ENCODE peak calls at places on chromosome 20, in ten cellular contexts. N is CD8-positive, alpha-beta T cell; Z is thoracic aorta; T is tibial artery; V is adrenal gland; X is A549; A is Peyer's patch; R is left ventricle myocardium inferior; C is heart left ventricle; G is heart right ventricle. J is an unnamed sample.

GRCh38 chr20:9576695-9577094 is 62.3 kb downstream of the LAMP5 start:
- DNase-seq in N (no peak), Z (no peak), T (no peak), V (no peak), X (no peak), A (no peak), R (no peak), C (no peak), G (no peak), J (no peak)

GRCh38 chr20:37436527-37436926 is 84.5 kb upstream of the NNAT start:
- DNase-seq in N (no peak), Z (no peak), T (no peak), V (no peak), X (no peak), A (no peak), R (no peak), C (no peak), G (no peak), J (no peak)

GRCh38 chr20:23245553-23246128 is 105.0 kb upstream of the NXT1 start:
- DNase-seq in N (no peak), Z (no peak), T (peak; percentile 77), V (peak; percentile 69), X (peak; percentile 65), A (no peak), R (peak; percentile 72), C (peak; percentile 69), G (peak; percentile 73), J (no peak)

GRCh38 chr20:48754269-48754668 is 73.5 kb downstream of the PREX1 start:
- DNase-seq in N (no peak), Z (no peak), T (no peak), V (no peak), X (no peak), A (no peak), R (no peak), C (no peak), G (no peak), J (peak; percentile 71)

GRCh38 chr20:57600324-57601210 is 19.7 kb downstream of the ZBP1 start:
- DNase-seq in N (no peak), Z (no peak), T (no peak), V (no peak), X (peak; percentile 23), A (no peak), R (no peak), C (no peak), G (no peak), J (no peak)

GRCh38 chr20:60999256-60999655 is 252.8 kb upstream of the CDH4 start:
- DNase-seq in N (no peak), Z (no peak), T (no peak), V (no peak), X (no peak), A (no peak), R (no peak), C (no peak), G (no peak), J (no peak)

GRCh38 chr20:805713-806112 is 27.8 kb upstream of the FAM110A start:
- DNase-seq in N (no peak), Z (no peak), T (no peak), V (no peak), X (peak; percentile 59), A (no peak), R (no peak), C (no peak), G (no peak), J (peak; percentile 41)

GRCh38 chr20:62800314-62801259 is 4.0 kb upstream of the OGFR start:
- DNase-seq in N (no peak), Z (no peak), T (no peak), V (no peak), X (no peak), A (no peak), R (no peak), C (no peak), G (no peak), J (no peak)

DNA sequence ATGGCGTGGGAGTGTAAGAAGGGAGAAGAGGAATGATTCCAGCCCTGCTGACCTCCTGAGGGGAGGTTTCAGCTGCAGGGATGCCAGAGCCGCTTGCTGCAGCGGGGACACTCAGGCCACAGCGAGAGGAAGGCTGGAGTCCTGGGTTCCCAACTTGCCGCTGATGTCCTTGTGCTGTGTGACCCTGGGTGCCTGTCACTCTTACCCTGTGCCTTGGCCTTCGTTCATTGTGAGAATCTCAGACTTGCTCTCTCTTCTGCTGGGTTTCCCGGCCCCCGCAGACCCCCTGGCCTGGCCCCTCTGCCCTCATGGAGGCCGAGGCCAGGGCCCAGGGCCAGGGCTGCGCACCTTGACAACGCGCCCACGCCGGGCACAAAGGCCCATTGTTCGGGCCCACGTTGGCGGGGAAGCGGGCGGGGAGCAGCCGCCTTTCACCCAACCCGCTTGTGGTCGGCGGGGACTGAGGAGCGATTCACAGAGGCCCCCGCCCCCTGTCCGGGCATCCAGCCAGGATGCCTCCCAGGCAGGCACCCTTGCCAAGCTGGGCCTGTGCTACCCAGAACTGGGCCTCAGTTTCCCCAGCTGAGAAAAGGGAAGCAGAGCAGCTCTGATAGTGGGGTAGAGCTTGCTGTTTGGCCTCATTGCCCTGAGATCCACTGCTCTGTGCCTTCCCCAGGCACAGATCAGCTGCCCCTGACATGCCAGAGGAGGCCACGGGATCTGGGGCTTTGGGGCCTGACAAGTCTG is 52.4 kb downstream of the CEBPB start:
- DNase-seq in N (no peak), Z (no peak), T (no peak), V (no peak), X (no peak), A (no peak), R (no peak), C (no peak), G (no peak), J (peak; percentile 95)
- H3K27ac ChIP-seq in N (no peak overlapping the region), Z (no peak overlapping the region), T (no peak overlapping the region), V (no peak overlapping the region), X (no peak overlapping the region), A (no peak overlapping the region), R (no peak overlapping the region), C (no peak overlapping the region), G (no peak overlapping the region), J (peak overlapping the region; percentile 10)

GRCh38 chr20:40965671-40966070 is 63.0 kb upstream of the TOP1 start:
- DNase-seq in N (peak; percentile 5), Z (no peak), T (no peak), V (no peak), X (no peak), A (no peak), R (no peak), C (no peak), G (no peak), J (no peak)

GRCh38 chr20:40962733-40963504 is 65.7 kb upstream of the TOP1 start:
- DNase-seq in N (peak; percentile 86), Z (no peak), T (peak; percentile 77), V (peak; percentile 72), X (peak; percentile 63), A (peak; percentile 52), R (peak; percentile 59), C (peak; percentile 60), G (peak; percentile 65), J (peak; percentile 89)

GRCh38 chr20:40961176-40961575 is 67.4 kb upstream of the TOP1 start:
- DNase-seq in N (peak; percentile 42), Z (no peak), T (peak; percentile 25), V (no peak), X (no peak), A (no peak), R (no peak), C (no peak), G (no peak), J (no peak)

GRCh38 chr20:40961686-40962640 is 66.7 kb upstream of the TOP1 start:
- DNase-seq in N (peak; percentile 45), Z (no peak), T (peak; percentile 46), V (no peak), X (no peak), A (peak; percentile 10), R (no peak), C (no peak), G (no peak), J (no peak)

DNA sequence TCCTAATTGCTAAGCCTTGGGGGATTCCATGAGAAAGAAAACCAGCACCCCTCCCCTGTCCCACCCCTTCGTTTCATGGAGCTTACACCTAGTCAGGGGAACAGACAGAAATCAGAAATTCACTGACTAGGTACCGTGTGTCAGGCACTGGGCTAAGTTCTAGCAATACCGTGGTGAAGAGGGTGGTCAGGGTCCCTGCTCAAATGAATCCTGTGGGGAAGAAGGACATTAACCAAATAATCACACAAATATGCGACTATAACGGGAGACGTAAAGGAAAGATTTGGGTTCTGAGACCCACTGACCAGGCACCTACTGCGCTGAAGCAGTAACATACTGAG is 65.1 kb upstream of the TOP1 start:
- DNase-seq in N (no peak), Z (no peak), T (peak; percentile 23), V (no peak), X (no peak), A (peak; percentile 6), R (no peak), C (no peak), G (no peak), J (no peak)
- H3K4me1 ChIP-seq in N (peaks cover 16% of the 10 kb centered on the region), Z (peaks cover 4% of the 10 kb centered on the region), T (peaks cover 13% of the 10 kb centered on the region), V (no peaks in the 10 kb centered on the region), X (no peaks in the 10 kb centered on the region), A (no peaks in the 10 kb centered on the region), R (peaks cover 4% of the 10 kb centered on the region), C (no peaks in the 10 kb centered on the region), G (no peaks in the 10 kb centered on the region), J (no peaks in the 10 kb centered on the region)

GRCh38 chr20:32487381-32487780 is 97.8 kb downstream of the NOL4L start:
- DNase-seq in N (no peak), Z (no peak), T (no peak), V (peak; percentile 7), X (no peak), A (no peak), R (no peak), C (peak; percentile 7), G (no peak), J (no peak)

GRCh38 chr20:32483351-32484220 is 101.5 kb downstream of the NOL4L start:
- DNase-seq in N (peak; percentile 76), Z (no peak), T (no peak), V (peak; percentile 66), X (peak; percentile 84), A (peak; percentile 31), R (peak; percentile 60), C (peak; percentile 71), G (peak; percentile 58), J (peak; percentile 66)

GRCh38 chr20:32485126-32485769 is 99.9 kb downstream of the NOL4L start:
- DNase-seq in N (peak; percentile 86), Z (peak; percentile 41), T (peak; percentile 82), V (peak; percentile 84), X (peak; percentile 85), A (peak; percentile 83), R (peak; percentile 77), C (peak; percentile 62), G (peak; percentile 78), J (peak; percentile 83)

GRCh38 chr20:32484221-32485125 is 100.7 kb downstream of the NOL4L start:
- DNase-seq in N (no peak), Z (no peak), T (no peak), V (no peak), X (peak; percentile 52), A (peak; percentile 32), R (peak; percentile 36), C (peak; percentile 51), G (no peak), J (peak; percentile 49)

GRCh38 chr20:32485770-32486248 is 99.3 kb downstream of the NOL4L start:
- DNase-seq in N (no peak), Z (no peak), T (no peak), V (no peak), X (no peak), A (no peak), R (no peak), C (no peak), G (no peak), J (no peak)
- H3K27ac ChIP-seq in N (peak overlapping the region; percentile 46), Z (no peak overlapping the region), T (no peak overlapping the region), V (peak overlapping the region; percentile 80), X (no peak overlapping the region), A (peak overlapping the region; percentile 95), R (peak overlapping the region; percentile 88), C (no peak overlapping the region), G (peak overlapping the region; percentile 84), J (no peak overlapping the region)

DNA sequence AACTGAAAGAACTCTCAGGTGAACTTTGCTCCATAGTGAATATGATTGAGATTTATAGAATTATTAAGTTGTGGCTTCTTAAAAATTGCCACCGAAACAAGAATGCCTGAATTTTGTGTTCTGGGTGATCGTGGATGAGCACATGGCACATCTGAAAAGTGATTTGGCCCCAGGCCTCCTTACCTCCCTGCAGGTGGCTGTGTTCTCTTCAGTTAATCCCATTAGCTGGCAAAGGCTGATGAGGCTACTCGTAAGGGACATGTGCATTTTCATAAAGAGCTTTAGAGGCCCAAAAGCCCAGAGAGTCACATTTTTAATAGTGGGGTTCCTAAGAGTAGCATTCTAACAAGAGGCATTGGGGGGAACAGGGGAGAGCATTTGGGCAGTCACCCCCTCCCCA is 22.6 kb downstream of the GNAS start:
- DNase-seq in N (no peak), Z (no peak), T (no peak), V (no peak), X (no peak), A (no peak), R (no peak), C (no peak), G (no peak), J (no peak)
- H3K4me1 ChIP-seq in N (peaks cover 16% of the 10 kb centered on the region), Z (no peaks in the 10 kb centered on the region), T (no peaks in the 10 kb centered on the region), V (no peaks in the 10 kb centered on the region), X (no peaks in the 10 kb centered on the region), A (no peaks in the 10 kb centered on the region), R (no peaks in the 10 kb centered on the region), C (peaks cover 7% of the 10 kb centered on the region), G (no peaks in the 10 kb centered on the region), J (peaks cover 6% of the 10 kb centered on the region)

J was measured in SJCRH30.